ENCODE peak calls at places on chromosomes 6 and 20, in seven cellular contexts. Z is CD4-positive, alpha-beta T cell; X is epithelial cell of proximal tubule; B is neural crest cell; P is coronary artery; J is right atrium auricular region; V is AG04450. A is an unnamed sample.
A peak's percentile ranks its signal among the peaks of the same experiment; 100 is the strongest.

GRCh38 chr6:7993952-7994351 is 70.2 kb downstream of the BLOC1S5 start:
- DNase-seq in X (no peak), Z (no peak), V (no peak), J (no peak), P (no peak), B (no peak), A (no peak)

GRCh38 chr6:129030231-129030630 is 147.3 kb downstream of the LAMA2 start:
- DNase-seq in B (no peak), J (no peak), Z (no peak), X (no peak), P (no peak), V (no peak), A (no peak)

GRCh38 chr20:54058420-54059139 is 11.8 kb downstream of the BCAS1 start:
- DNase-seq in X (no peak), B (no peak), J (no peak), Z (no peak), V (no peak), P (no peak), A (no peak)

GRCh38 chr6:168332020-168332419 is 12.4 kb upstream of the DACT2 start:
- DNase-seq in V (no peak), X (no peak), B (no peak), J (no peak), P (no peak), Z (no peak), A (no peak)

GRCh38 chr6:97524846-97525245 is 241.8 kb upstream of the MMS22L start:
- DNase-seq in P (no peak), X (no peak), Z (no peak), B (no peak), V (no peak), J (no peak), A (peak; percentile 47)

GRCh38 chr6:95917034-95917433 is 98.7 kb upstream of the FUT9 start:
- DNase-seq in B (no peak), X (no peak), J (no peak), P (no peak), V (no peak), Z (no peak), A (no peak)

GRCh38 chr20:34974246-34974645 is 18.6 kb downstream of the MYH7B start:
- DNase-seq in P (no peak), V (no peak), B (no peak), X (no peak), J (no peak), Z (no peak), A (no peak)

GRCh38 chr6:3001146-3001772 is 1.6 kb downstream of the NQO2 start:
- DNase-seq in Z (no peak), P (no peak), V (no peak), X (no peak), J (no peak), B (no peak), A (no peak)

GRCh38 chr20:39660965-39661364 is 698.8 kb downstream of the DHX35 start:
- DNase-seq in X (no peak), P (no peak), Z (no peak), V (no peak), B (no peak), J (no peak), A (no peak)

GRCh38 chr6:37155394-37156312 is 14.3 kb upstream of the PIM1 start:
- DNase-seq in P (no peak), X (no peak), J (no peak), Z (no peak), B (no peak), V (no peak), A (no peak)

GRCh38 chr6:18245642-18246041 is 18.7 kb downstream of the DEK start:
- DNase-seq in J (no peak), V (no peak), Z (no peak), P (no peak), B (no peak), X (no peak), A (no peak)

GRCh38 chr6:45423111-45423900 is 45.6 kb upstream of the SUPT3H start:
- DNase-seq in P (peak; percentile 76), Z (peak; percentile 40), V (no peak), X (no peak), J (no peak), B (peak; percentile 6), A (peak; percentile 39)

GRCh38 chr6:169207482-169207881 is 46.2 kb downstream of the THBS2 start:
- DNase-seq in B (no peak), Z (no peak), V (no peak), J (no peak), X (no peak), P (no peak), A (no peak)

GRCh38 chr20:4740774-4741431 is 19.2 kb downstream of the PRND start:
- DNase-seq in Z (peak; percentile 70), V (no peak), J (no peak), B (peak; percentile 75), P (no peak), X (no peak), A (peak; percentile 79)

GRCh38 chr20:653590-654426 is 808 bp upstream of the SRXN1 start:
- DNase-seq in X (no peak), V (no peak), Z (no peak), J (no peak), P (no peak), B (no peak), A (no peak)

GRCh38 chr20:34040300-34041015 is 46.7 kb downstream of the RALY start:
- DNase-seq in Z (no peak), X (no peak), V (no peak), P (no peak), B (no peak), J (no peak), A (peak; percentile 35)

GRCh38 chr6:52532457-52532856 is 44.4 kb downstream of the TRAM2 start:
- DNase-seq in P (no peak), V (no peak), J (no peak), X (no peak), Z (no peak), B (no peak), A (no peak)

GRCh38 chr6:106114492-106114891 is 28.4 kb downstream of the PRDM1 start:
- DNase-seq in B (no peak), V (no peak), Z (no peak), J (no peak), X (no peak), P (no peak), A (no peak)

GRCh38 chr20:25247666-25248500 is at the start of gene PYGB:
- DNase-seq in V (peak; percentile 56), P (no peak), B (peak; percentile 68), X (no peak), Z (peak; percentile 77), J (peak; percentile 81), A (peak; percentile 79)

GRCh38 chr6:152348116-152348515 is 289.0 kb downstream of the SYNE1 start:
- DNase-seq in X (no peak), V (no peak), B (no peak), P (no peak), J (no peak), Z (no peak), A (no peak)

GRCh38 chr6:40789143-40789764 is 202.1 kb upstream of the LRFN2 start:
- DNase-seq in V (no peak), X (no peak), J (no peak), Z (no peak), P (no peak), B (no peak), A (no peak)

DNA sequence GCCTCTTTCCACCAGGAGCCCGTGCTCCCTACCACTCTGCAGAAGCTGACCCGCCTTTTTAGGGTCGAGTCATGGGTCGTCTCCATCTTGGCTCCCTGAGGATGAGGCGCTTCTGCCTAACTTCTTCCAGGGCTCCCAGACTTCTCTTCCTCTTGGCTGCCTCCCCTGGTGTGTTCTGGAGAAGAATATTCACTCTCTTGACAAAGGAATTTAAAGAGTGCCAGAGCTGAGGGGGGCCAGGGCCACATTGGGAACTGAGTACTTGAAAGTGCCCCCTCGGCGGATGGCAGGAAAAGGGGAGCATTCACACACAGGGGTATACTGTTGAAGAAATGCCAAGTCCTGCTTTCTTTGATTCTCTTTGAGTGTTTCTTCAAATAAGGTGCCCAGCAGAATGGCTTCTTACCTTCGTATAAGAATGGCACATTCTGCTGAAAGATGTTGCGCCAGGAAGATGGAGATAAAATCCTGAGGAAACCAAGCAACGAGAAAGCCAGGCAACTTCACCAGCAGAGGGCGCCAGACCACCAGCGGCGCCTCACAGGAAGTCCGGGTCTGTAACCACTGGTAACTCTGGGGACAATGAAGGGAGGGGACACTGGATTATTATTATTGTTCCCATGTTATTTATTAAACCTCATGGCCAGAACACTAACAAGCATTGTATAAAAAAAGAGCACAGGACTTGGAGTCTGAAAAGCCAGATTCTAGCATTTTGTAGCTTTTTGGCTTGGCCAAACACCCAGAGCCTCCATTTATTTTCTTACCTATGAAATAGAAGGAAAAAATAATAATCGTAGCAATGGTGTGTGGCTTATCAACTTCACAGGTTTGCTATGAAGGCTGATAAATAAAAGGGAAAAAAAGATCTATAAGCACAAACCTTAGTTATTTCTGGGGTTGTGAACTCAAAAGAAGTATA is 176.7 kb downstream of the HACE1 start:
- DNase-seq in X (no peak), V (peak; percentile 20), Z (peak; percentile 76), J (no peak), B (peak; percentile 70), P (no peak), A (peak; percentile 85)
- TF ChIP-seq CTCF in X (peak; percentile 99), V (peak; percentile 96), Z (peak; percentile 97), J (peak; percentile 73), B (peak; percentile 82), P (no peak), A (peak; percentile 92)

GRCh38 chr6:161442381-161442858 is 168.6 kb upstream of the AGPAT4 start:
- DNase-seq in J (no peak), Z (no peak), B (no peak), P (no peak), X (no peak), V (no peak), A (no peak)
- TF ChIP-seq CTCF in J (no peak), Z (no peak), B (no peak), P (no peak), X (no peak), V (no peak), A (no peak)

GRCh38 chr6:55290736-55291135 is 36.5 kb upstream of the GFRAL start:
- DNase-seq in V (no peak), Z (no peak), B (no peak), P (no peak), J (no peak), X (no peak), A (no peak)

GRCh38 chr6:55293116-55293515 is 34.2 kb upstream of the GFRAL start:
- DNase-seq in B (no peak), V (no peak), J (no peak), Z (no peak), P (no peak), X (no peak), A (no peak)
- TF ChIP-seq CTCF in B (peak; percentile 58), V (peak; percentile 47), J (no peak), Z (no peak), P (no peak), X (peak; percentile 52), A (peak; percentile 30)

DNA sequence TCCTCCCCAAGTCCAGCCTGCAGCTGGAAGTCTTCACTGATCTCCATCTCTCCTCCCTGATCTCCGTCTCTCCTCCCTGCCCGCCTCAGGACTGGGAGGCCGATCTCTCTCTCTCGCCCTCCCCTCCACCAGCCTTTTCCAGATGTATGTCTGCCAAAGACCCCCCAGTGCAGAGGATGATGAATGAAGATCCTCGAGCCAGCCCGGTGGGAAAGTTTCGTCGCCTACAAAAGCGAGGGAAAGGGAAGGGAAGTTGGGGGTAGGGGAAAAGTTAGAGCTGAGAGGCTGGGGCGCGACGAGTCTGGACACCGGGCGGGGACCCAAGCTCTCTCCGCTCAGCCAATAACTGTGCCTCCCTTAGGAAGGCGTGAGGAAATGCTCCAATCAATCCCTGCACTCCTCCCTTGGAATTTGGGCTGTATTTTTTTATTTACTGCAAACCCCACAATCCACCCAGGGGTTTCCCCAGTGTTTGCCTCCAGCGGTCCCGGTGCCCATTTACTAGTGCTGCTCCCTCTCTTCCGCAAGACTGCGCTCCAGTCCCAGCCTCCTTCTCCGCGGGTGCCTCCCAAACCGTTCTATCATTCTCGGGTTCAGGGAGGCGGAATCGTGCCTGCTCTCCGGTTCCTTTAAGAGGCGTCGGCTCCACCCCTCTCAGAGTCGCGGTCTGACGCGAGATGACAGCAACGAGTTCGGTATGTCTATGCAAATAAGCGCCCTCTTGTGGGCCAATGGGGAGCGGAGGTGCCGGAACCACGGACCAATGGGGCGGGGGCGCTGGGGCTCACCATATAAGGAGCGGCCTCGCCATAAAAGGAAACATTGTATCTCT is at the start of gene SRF:
- DNase-seq in J (peak; percentile 100), V (peak; percentile 99), P (peak; percentile 99), B (peak; percentile 100), X (peak; percentile 93), Z (peak; percentile 98), A (peak; percentile 99)
- TF ChIP-seq CTCF in J (no peak), V (no peak), P (no peak), B (no peak), X (no peak), Z (peak; percentile 24), A (no peak)